ENCODE peak calls at places on chromosomes 1 and 21, in nine cellular contexts. G, N, C, F, P, I, J, E and O are unnamed samples. For H3K36me3, the result is how much of the 10 kb centered on the place peaks cover.

GRCh38 chr1:25570798-25571521 is 27.6 kb downstream of the LDLRAP1 start:
- DNase-seq in G (no peak), N (no peak), C (no peak), F (no peak), P (no peak), I (no peak), J (no peak), E (no peak), O (no peak)

GRCh38 chr1:245673920-245674414 is 519.2 kb downstream of the KIF26B start:
- DNase-seq in G (no peak), N (no peak), C (no peak), F (no peak), P (peak), I (no peak), J (peak), E (peak), O (no peak)

GRCh38 chr1:184404727-184405027 is 17.8 kb downstream of the C1orf21 start:
- DNase-seq in G (no peak), N (no peak), C (no peak), F (no peak), P (no peak), I (no peak), J (no peak), E (no peak), O (no peak)

GRCh38 chr21:33029975-33030461 is 4.3 kb downstream of the OLIG2 start:
- DNase-seq in G (no peak), N (no peak), C (no peak), F (no peak), P (no peak), I (no peak), J (no peak), E (no peak), O (no peak)

GRCh38 chr1:227950735-227951224 is 3.0 kb upstream of the WNT9A start:
- DNase-seq in G (no peak), N (no peak), C (no peak), F (no peak), P (no peak), I (no peak), J (no peak), E (no peak), O (no peak)

GRCh38 chr1:84634536-84635205 is 55.6 kb downstream of the SSX2IP start:
- DNase-seq in G (peak), N (no peak), C (no peak), F (no peak), P (no peak), I (no peak), J (no peak), E (no peak), O (no peak)

GRCh38 chr21:29105218-29105617 is 25.2 kb upstream of the MAP3K7CL start:
- DNase-seq in G (peak), N (no peak), C (no peak), F (no peak), P (peak), I (no peak), J (peak), E (peak), O (no peak)

GRCh38 chr1:172352435-172352834 is 68.0 kb upstream of the C1orf105 start:
- DNase-seq in G (no peak), N (no peak), C (no peak), F (no peak), P (no peak), I (no peak), J (peak), E (peak), O (no peak)

GRCh38 chr1:38102576-38102975 is 56.0 kb upstream of the POU3F1 start:
- DNase-seq in G (no peak), N (no peak), C (no peak), F (no peak), P (no peak), I (no peak), J (no peak), E (no peak), O (no peak)

GRCh38 chr1:26164036-26164927 is 4.5 kb downstream of the C1orf232 start:
- DNase-seq in G (no peak), N (peak), C (no peak), F (peak), P (peak), I (peak), J (peak), E (peak), O (peak)

GRCh38 chr1:198672124-198672523 is 33.3 kb downstream of the PTPRC start:
- DNase-seq in G (no peak), N (no peak), C (no peak), F (no peak), P (peak), I (no peak), J (peak), E (peak), O (no peak)

GRCh38 chr1:33152685-33153432 is 29.0 kb downstream of the TRIM62 start:
- DNase-seq in G (peak), N (no peak), C (no peak), F (peak), P (peak), I (no peak), J (peak), E (peak), O (peak)

GRCh38 chr1:227919916-227920315 is 27.8 kb downstream of the WNT9A start:
- DNase-seq in G (no peak), N (no peak), C (no peak), F (no peak), P (no peak), I (no peak), J (no peak), E (no peak), O (peak)

GRCh38 chr1:201230676-201231075 is 40.1 kb downstream of the IGFN1 start:
- DNase-seq in G (no peak), N (no peak), C (no peak), F (no peak), P (no peak), I (no peak), J (no peak), E (no peak), O (no peak)

GRCh38 chr21:43865471-43866181 is 603 bp downstream of the AGPAT3 start:
- DNase-seq in G (no peak), N (peak), C (peak), F (peak), P (peak), I (peak), J (peak), E (peak), O (no peak)

GRCh38 chr1:228073870-228074545 is 8.5 kb upstream of the ARF1 start:
- DNase-seq in G (no peak), N (no peak), C (no peak), F (peak), P (peak), I (no peak), J (no peak), E (no peak), O (peak)

GRCh38 chr21:42806489-42807140 is 72.7 kb downstream of the WDR4 start:
- DNase-seq in G (no peak), N (no peak), C (no peak), F (no peak), P (no peak), I (no peak), J (no peak), E (no peak), O (no peak)

GRCh38 chr1:226369110-226369509 is 38.8 kb downstream of the PARP1 start:
- DNase-seq in G (no peak), N (no peak), C (no peak), F (no peak), P (no peak), I (no peak), J (no peak), E (no peak), O (no peak)
- H3K36me3 ChIP-seq in G (under half), N (half or more), C (half or more), F (under half), P (half or more), I (under half), J (under half), E (half or more), O (half or more)

DNA sequence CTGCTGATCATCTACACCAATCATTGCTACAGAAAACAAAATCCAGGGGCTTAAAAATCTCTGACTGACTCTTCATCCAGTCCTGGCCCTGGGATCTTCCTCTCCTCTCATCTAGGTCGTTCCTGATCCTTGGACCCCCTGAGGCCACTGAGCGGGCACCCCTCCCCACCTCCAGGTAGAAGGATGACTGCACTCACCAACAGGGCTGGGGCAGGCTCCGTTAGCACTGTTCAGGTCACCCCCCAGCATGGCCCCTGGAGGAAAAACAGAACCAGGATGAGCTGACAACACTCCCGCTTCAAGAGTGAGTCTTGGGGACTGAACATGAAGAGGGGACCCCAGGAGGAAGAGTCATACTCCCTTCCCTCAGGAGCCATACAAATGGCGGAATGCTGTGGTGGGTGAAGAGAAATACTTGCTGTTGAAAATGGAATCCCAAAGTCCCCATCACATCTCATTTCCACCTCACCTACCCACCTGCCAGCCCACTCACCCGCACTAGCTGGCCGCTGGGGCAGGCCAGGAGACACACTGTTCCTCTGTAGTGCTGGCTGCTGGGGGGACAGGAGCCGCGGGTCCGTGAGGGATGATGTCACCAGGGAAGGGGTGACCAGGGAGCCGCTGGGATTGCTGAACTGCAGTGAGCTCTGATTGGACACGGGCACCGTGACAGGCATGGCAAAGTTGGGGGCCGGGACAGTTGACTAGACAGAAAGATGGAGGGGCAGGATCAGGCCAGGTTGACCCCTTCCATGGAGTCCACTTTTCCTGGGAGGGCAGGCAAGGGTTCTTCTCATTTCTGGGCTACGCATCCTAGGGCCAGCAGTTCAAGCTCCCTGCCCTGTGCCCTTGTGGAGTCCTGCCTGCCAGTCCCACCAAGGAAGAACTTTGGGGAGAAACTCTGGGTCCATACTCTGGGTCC is 21.2 kb downstream of the MEF2D start:
- DNase-seq in G (no peak), N (no peak), C (no peak), F (no peak), P (no peak), I (no peak), J (no peak), E (no peak), O (no peak)
- H3K36me3 ChIP-seq in G (under half), N (half or more), C (half or more), F (under half), P (half or more), I (half or more), J (half or more), E (half or more), O (half or more)

GRCh38 chr21:37153935-37154350 is 80.9 kb downstream of the TTC3 start:
- DNase-seq in G (peak), N (no peak), C (no peak), F (peak), P (peak), I (peak), J (no peak), E (no peak), O (no peak)
- H3K36me3 ChIP-seq in G (under half), N (half or more), C (half or more), F (under half), P (under half), I (under half), J (half or more), E (under half), O (under half)

DNA sequence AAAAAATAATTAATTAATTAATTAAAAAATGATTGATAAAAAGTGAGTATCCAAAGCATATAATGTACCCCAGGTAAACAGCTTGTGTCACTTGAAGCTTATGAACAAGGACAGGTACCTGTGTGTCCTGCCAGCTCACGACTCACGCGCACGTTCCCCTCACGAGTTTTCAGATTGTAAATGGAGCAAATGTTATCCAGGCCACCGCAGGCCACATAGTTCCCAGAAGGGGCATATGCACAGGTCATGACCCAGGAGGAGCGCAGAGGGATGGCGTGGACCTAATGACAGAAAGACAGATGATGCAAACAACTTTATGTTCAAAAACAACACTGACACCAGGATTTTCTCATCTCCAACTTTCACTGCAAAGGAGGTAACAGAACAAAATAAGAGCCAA is 26.0 kb upstream of the NADK start:
- DNase-seq in G (no peak), N (no peak), C (no peak), F (no peak), P (no peak), I (no peak), J (no peak), E (no peak), O (no peak)
- H3K36me3 ChIP-seq in G (under half), N (half or more), C (half or more), F (under half), P (under half), I (half or more), J (under half), E (half or more), O (half or more)